ENCODE peak calls at places on chromosomes 5 and 9, in nine cellular contexts. H is kidney; N is cardiac muscle cell; M is esophagus squamous epithelium; I is keratinocyte; V is heart left ventricle; K is CD8-positive, alpha-beta T cell; B is tibial nerve; P is lung. O is an unnamed sample.

GRCh38 chr9:37404590-37404989 is 17.9 kb upstream of the GRHPR start:
- DNase-seq in H (peak; percentile 17), N (no peak), M (no peak), I (no peak), V (peak; percentile 44), K (no peak), B (no peak), P (no peak), O (no peak)

GRCh38 chr9:112443636-112444035 is 43.0 kb upstream of the KIAA1958 start:
- DNase-seq in H (no peak), N (no peak), M (no peak), I (no peak), V (no peak), K (no peak), B (no peak), P (no peak), O (no peak)

GRCh38 chr9:127974002-127974768 is 6.6 kb downstream of the EEIG1 start:
- DNase-seq in H (no peak), N (no peak), M (no peak), I (no peak), V (peak; percentile 25), K (no peak), B (no peak), P (no peak), O (no peak)

GRCh38 chr5:145161384-145161783 is 673.8 kb downstream of the PRELID2 start:
- DNase-seq in H (no peak), N (no peak), M (no peak), I (no peak), V (no peak), K (no peak), B (no peak), P (no peak), O (no peak)

GRCh38 chr9:99103054-99103453 is 1.9 kb upstream of the TGFBR1 start:
- DNase-seq in H (no peak), N (no peak), M (no peak), I (peak; percentile 66), V (no peak), K (no peak), B (no peak), P (no peak), O (no peak)

GRCh38 chr5:167947312-167947711 is 344.1 kb upstream of the WWC1 start:
- DNase-seq in H (no peak), N (no peak), M (no peak), I (no peak), V (no peak), K (no peak), B (peak; percentile 68), P (no peak), O (no peak)

GRCh38 chr9:135288941-135289534 is 190.5 kb upstream of the PPP1R26 start:
- DNase-seq in H (peak; percentile 26), N (no peak), M (no peak), I (no peak), V (peak; percentile 14), K (no peak), B (no peak), P (no peak), O (no peak)

GRCh38 chr5:4570047-4571015 is 569.8 kb upstream of the ADAMTS16 start:
- DNase-seq in H (no peak), N (no peak), M (no peak), I (no peak), V (no peak), K (no peak), B (no peak), P (no peak), O (no peak)

GRCh38 chr5:107425541-107426031 is 245.2 kb downstream of the EFNA5 start:
- DNase-seq in H (no peak), N (peak; percentile 81), M (no peak), I (peak; percentile 32), V (no peak), K (no peak), B (no peak), P (no peak), O (no peak)

GRCh38 chr9:137498720-137499150 is 39.6 kb upstream of the NSMF start:
- DNase-seq in H (peak; percentile 58), N (no peak), M (no peak), I (no peak), V (no peak), K (no peak), B (no peak), P (no peak), O (no peak)

DNA sequence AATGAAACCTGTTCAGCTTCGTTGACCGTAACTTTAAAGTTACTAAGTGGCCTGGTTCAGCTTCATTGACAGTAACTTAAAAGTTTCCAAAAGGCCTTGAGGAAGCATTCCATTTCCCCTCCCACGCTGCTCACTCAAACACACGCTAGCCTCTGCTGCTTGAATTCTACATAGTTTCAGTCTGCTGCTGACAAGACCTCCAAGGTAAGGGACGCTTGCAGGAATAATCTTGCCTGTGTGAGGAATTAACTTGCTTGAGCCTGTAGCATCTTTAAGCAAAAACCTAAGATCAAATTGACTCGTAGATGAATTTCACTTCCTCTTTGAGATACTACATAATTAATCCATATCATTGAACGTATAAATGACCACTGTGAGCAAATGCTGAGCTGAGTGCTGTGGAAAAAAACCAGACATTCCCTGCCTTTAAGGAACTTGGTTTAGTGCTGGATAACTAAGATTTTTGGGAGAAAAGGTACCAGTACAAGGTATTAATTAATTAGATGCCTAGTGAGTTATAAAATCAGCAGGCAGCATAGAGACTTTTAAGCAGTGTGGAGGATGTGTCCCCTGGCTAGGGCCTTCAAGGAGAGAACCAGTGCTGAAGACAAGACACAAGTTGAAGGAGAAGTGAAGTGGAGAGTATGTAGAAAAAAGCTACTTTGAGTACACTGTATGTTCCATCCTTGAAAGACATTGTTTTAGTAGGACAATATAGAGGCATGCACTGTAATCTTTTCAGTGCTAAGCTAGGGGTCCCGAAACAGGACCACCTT is 39.2 kb downstream of the GRAMD2B start:
- DNase-seq in H (no peak), N (peak; percentile 68), M (no peak), I (no peak), V (no peak), K (no peak), B (no peak), P (no peak), O (no peak)
- H3K27ac ChIP-seq in H (peak overlapping the region; percentile 90), N (peak overlapping the region; percentile 22), M (no peak overlapping the region), I (peak overlapping the region; percentile 0), V (peak overlapping the region; percentile 13), K (no peak overlapping the region), B (peak overlapping the region; percentile 75), P (peak overlapping the region; percentile 45), O (no peak overlapping the region)

GRCh38 chr5:179484201-179484600 is 66.2 kb upstream of the RUFY1 start:
- DNase-seq in H (no peak), N (no peak), M (no peak), I (no peak), V (no peak), K (no peak), B (no peak), P (no peak), O (no peak)

GRCh38 chr5:179472641-179473040 is 77.7 kb upstream of the RUFY1 start:
- DNase-seq in H (no peak), N (no peak), M (no peak), I (no peak), V (no peak), K (no peak), B (no peak), P (no peak), O (no peak)

GRCh38 chr5:179475956-179476355 is 74.4 kb upstream of the RUFY1 start:
- DNase-seq in H (no peak), N (no peak), M (no peak), I (no peak), V (no peak), K (no peak), B (no peak), P (no peak), O (no peak)

GRCh38 chr5:179475211-179475840 is 75.0 kb upstream of the RUFY1 start:
- DNase-seq in H (no peak), N (peak; percentile 42), M (no peak), I (no peak), V (no peak), K (no peak), B (peak; percentile 8), P (no peak), O (no peak)

GRCh38 chr5:179478624-179479023 is 71.7 kb upstream of the RUFY1 start:
- DNase-seq in H (no peak), N (no peak), M (no peak), I (no peak), V (no peak), K (no peak), B (no peak), P (no peak), O (no peak)
- TF ChIP-seq CTCF in H (no peak), N (no peak), M (no peak), I (no peak), V (no peak), K (no peak), B (no peak), P (no peak), O (no peak)

GRCh38 chr5:23457780-23458179 is 49.6 kb upstream of the PRDM9 start:
- DNase-seq in H (no peak), N (no peak), M (no peak), I (no peak), V (no peak), K (no peak), B (no peak), P (no peak), O (no peak)
- H3K9me3 ChIP-seq in H (no peaks in the 10 kb centered on the region), N (no peaks in the 10 kb centered on the region), M (no peaks in the 10 kb centered on the region), I (no peaks in the 10 kb centered on the region), V (no peaks in the 10 kb centered on the region), K (no peaks in the 10 kb centered on the region), B (no peaks in the 10 kb centered on the region), P (no peaks in the 10 kb centered on the region), O (no peaks in the 10 kb centered on the region)

DNA sequence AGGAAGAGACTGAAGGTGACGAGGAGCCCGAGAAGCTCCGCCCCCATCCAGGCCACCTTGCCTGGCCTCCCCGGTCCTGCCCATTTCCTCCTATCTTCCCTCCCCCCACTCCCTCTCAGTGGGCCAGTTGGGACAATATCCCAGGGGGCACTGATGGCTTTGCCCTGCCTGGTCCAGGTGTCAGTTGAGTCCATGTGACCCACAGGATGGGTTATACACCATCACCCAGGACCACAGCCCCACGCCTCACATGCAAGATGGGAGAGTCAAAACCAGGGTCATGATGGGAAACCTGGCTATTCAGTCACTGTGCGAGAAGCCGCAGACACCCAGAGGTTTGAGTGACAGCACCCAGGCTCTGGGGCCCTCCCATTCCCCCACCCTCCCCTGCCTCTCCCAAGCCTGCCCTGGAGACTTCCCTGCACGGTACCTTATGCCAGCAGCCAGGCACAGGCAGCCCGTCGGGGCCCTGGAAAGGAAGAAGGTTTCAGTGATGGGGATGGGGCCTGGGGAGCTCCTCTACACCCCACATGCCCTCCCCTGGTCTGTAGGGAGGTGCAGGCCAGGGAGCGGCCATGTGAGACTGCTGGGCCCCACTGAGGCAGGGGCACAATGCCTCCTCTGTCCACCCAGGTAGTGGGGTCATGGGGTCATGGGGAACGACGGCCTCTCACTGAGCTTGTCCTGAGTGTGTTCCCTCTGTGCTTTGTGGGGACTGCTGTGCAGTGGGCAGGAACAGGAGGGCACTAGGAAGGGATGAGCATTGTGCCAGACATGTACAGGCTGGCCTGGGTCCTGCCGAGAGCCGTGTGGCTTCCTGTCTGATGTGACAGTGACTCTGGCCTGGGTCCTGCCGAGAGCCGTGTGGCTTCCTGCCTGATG is 6.3 kb upstream of the PHYKPL start:
- DNase-seq in H (peak; percentile 64), N (no peak), M (no peak), I (no peak), V (no peak), K (no peak), B (no peak), P (no peak), O (no peak)
- H3K27ac ChIP-seq in H (peak overlapping the region; percentile 68), N (peak overlapping the region; percentile 11), M (no peak overlapping the region), I (no peak overlapping the region), V (peak overlapping the region; percentile 38), K (peak overlapping the region; percentile 64), B (no peak overlapping the region), P (peak overlapping the region; percentile 93), O (peak overlapping the region; percentile 51)

GRCh38 chr5:10133830-10134229 is 115.9 kb downstream of the ATPSCKMT start:
- DNase-seq in H (no peak), N (peak; percentile 31), M (no peak), I (no peak), V (no peak), K (no peak), B (no peak), P (no peak), O (no peak)
- TF ChIP-seq CTCF in H (no peak), N (no peak), M (no peak), I (no peak), V (no peak), K (no peak), B (no peak), P (no peak), O (no peak)